ENCODE peak calls at places on chromosomes 1 and 21, in ten cellular contexts. One of them, this sample, is unnamed.

GRCh38 chr1:202104073-202104472 is 18.6 kb upstream of the GPR37L1 start:
- DNase-seq in left lobe of liver: no peak
- DNase-seq in PC-9: no peak
- DNase-seq in fibroblast of gingiva: no peak
- DNase-seq in GM13977: no peak
- DNase-seq in stimulated activated CD4-positive, alpha-beta T cell treated with anti-CD3 and anti-CD28 coated beads, Interleukin-4, amount 100 ng/mL, for 48 hours: no peak
- DNase-seq in T-helper 2 cell: no peak
- DNase-seq in ELR: no peak
- DNase-seq in glutamatergic neuron: no peak
- DNase-seq in mesendoderm: no peak
- DNase-seq in this sample: no peak

GRCh38 chr1:174049514-174049913 is 27.4 kb upstream of the RC3H1 start:
- DNase-seq in left lobe of liver: no peak
- DNase-seq in PC-9: no peak
- DNase-seq in fibroblast of gingiva: no peak
- DNase-seq in GM13977: no peak
- DNase-seq in stimulated activated CD4-positive, alpha-beta T cell treated with anti-CD3 and anti-CD28 coated beads, Interleukin-4, amount 100 ng/mL, for 48 hours: no peak
- DNase-seq in T-helper 2 cell: no peak
- DNase-seq in ELR: no peak
- DNase-seq in glutamatergic neuron: no peak
- DNase-seq in mesendoderm: no peak
- DNase-seq in this sample: no peak

GRCh38 chr1:10866314-10867091 is 70.1 kb upstream of the CASZ1 start:
- DNase-seq in left lobe of liver: no peak
- DNase-seq in PC-9: no peak
- DNase-seq in fibroblast of gingiva: no peak
- DNase-seq in GM13977: peak
- DNase-seq in stimulated activated CD4-positive, alpha-beta T cell treated with anti-CD3 and anti-CD28 coated beads, Interleukin-4, amount 100 ng/mL, for 48 hours: no peak
- DNase-seq in T-helper 2 cell: no peak
- DNase-seq in ELR: peak
- DNase-seq in glutamatergic neuron: peak
- DNase-seq in mesendoderm: peak
- DNase-seq in this sample: no peak

GRCh38 chr1:114345930-114346479 is 165.0 kb downstream of the TRIM33 start:
- DNase-seq in left lobe of liver: peak
- DNase-seq in PC-9: no peak
- DNase-seq in fibroblast of gingiva: no peak
- DNase-seq in GM13977: peak
- DNase-seq in stimulated activated CD4-positive, alpha-beta T cell treated with anti-CD3 and anti-CD28 coated beads, Interleukin-4, amount 100 ng/mL, for 48 hours: no peak
- DNase-seq in T-helper 2 cell: no peak
- DNase-seq in ELR: no peak
- DNase-seq in glutamatergic neuron: peak
- DNase-seq in mesendoderm: peak
- DNase-seq in this sample: peak

GRCh38 chr1:22349302-22350043 is 102.2 kb upstream of the ZBTB40 start:
- DNase-seq in left lobe of liver: peak
- DNase-seq in PC-9: no peak
- DNase-seq in fibroblast of gingiva: no peak
- DNase-seq in GM13977: no peak
- DNase-seq in stimulated activated CD4-positive, alpha-beta T cell treated with anti-CD3 and anti-CD28 coated beads, Interleukin-4, amount 100 ng/mL, for 48 hours: no peak
- DNase-seq in T-helper 2 cell: no peak
- DNase-seq in ELR: no peak
- DNase-seq in glutamatergic neuron: no peak
- DNase-seq in mesendoderm: no peak
- DNase-seq in this sample: no peak

GRCh38 chr1:153611024-153611352 is 1.9 kb downstream of the S100A16 start:
- DNase-seq in left lobe of liver: no peak
- DNase-seq in PC-9: peak
- DNase-seq in fibroblast of gingiva: no peak
- DNase-seq in GM13977: no peak
- DNase-seq in stimulated activated CD4-positive, alpha-beta T cell treated with anti-CD3 and anti-CD28 coated beads, Interleukin-4, amount 100 ng/mL, for 48 hours: no peak
- DNase-seq in T-helper 2 cell: no peak
- DNase-seq in ELR: peak
- DNase-seq in glutamatergic neuron: no peak
- DNase-seq in mesendoderm: no peak
- DNase-seq in this sample: no peak

GRCh38 chr1:41898191-41898713 is 20.5 kb downstream of the HIVEP3 start:
- DNase-seq in left lobe of liver: no peak
- DNase-seq in PC-9: no peak
- DNase-seq in fibroblast of gingiva: no peak
- DNase-seq in GM13977: no peak
- DNase-seq in stimulated activated CD4-positive, alpha-beta T cell treated with anti-CD3 and anti-CD28 coated beads, Interleukin-4, amount 100 ng/mL, for 48 hours: peak
- DNase-seq in T-helper 2 cell: peak
- DNase-seq in ELR: peak
- DNase-seq in glutamatergic neuron: no peak
- DNase-seq in mesendoderm: peak
- DNase-seq in this sample: no peak

GRCh38 chr21:41678016-41678935 is 88.6 kb downstream of the RIPK4 start:
- DNase-seq in left lobe of liver: no peak
- DNase-seq in PC-9: peak
- DNase-seq in fibroblast of gingiva: no peak
- DNase-seq in GM13977: no peak
- DNase-seq in stimulated activated CD4-positive, alpha-beta T cell treated with anti-CD3 and anti-CD28 coated beads, Interleukin-4, amount 100 ng/mL, for 48 hours: no peak
- DNase-seq in T-helper 2 cell: no peak
- DNase-seq in ELR: peak
- DNase-seq in glutamatergic neuron: no peak
- DNase-seq in mesendoderm: peak
- DNase-seq in this sample: peak

GRCh38 chr1:214122110-214122509 is 134.3 kb downstream of the PROX1 start:
- DNase-seq in left lobe of liver: no peak
- DNase-seq in PC-9: no peak
- DNase-seq in fibroblast of gingiva: no peak
- DNase-seq in GM13977: no peak
- DNase-seq in stimulated activated CD4-positive, alpha-beta T cell treated with anti-CD3 and anti-CD28 coated beads, Interleukin-4, amount 100 ng/mL, for 48 hours: no peak
- DNase-seq in T-helper 2 cell: no peak
- DNase-seq in ELR: no peak
- DNase-seq in glutamatergic neuron: no peak
- DNase-seq in mesendoderm: no peak
- DNase-seq in this sample: no peak

GRCh38 chr1:110606784-110607662 is 865 bp upstream of the KCNA2 start:
- DNase-seq in left lobe of liver: no peak
- DNase-seq in PC-9: no peak
- DNase-seq in fibroblast of gingiva: no peak
- DNase-seq in GM13977: peak
- DNase-seq in stimulated activated CD4-positive, alpha-beta T cell treated with anti-CD3 and anti-CD28 coated beads, Interleukin-4, amount 100 ng/mL, for 48 hours: no peak
- DNase-seq in T-helper 2 cell: no peak
- DNase-seq in ELR: no peak
- DNase-seq in glutamatergic neuron: peak
- DNase-seq in mesendoderm: peak
- DNase-seq in this sample: peak

GRCh38 chr1:9538669-9539164 is 548 bp upstream of the SLC25A33 start:
- DNase-seq in left lobe of liver: no peak
- DNase-seq in PC-9: no peak
- DNase-seq in fibroblast of gingiva: no peak
- DNase-seq in GM13977: no peak
- DNase-seq in stimulated activated CD4-positive, alpha-beta T cell treated with anti-CD3 and anti-CD28 coated beads, Interleukin-4, amount 100 ng/mL, for 48 hours: no peak
- DNase-seq in T-helper 2 cell: no peak
- DNase-seq in ELR: no peak
- DNase-seq in glutamatergic neuron: no peak
- DNase-seq in mesendoderm: no peak
- DNase-seq in this sample: peak

GRCh38 chr1:153612111-153612754 is 704 bp downstream of the S100A16 start:
- DNase-seq in left lobe of liver: no peak
- DNase-seq in PC-9: no peak
- DNase-seq in fibroblast of gingiva: no peak
- DNase-seq in GM13977: no peak
- DNase-seq in stimulated activated CD4-positive, alpha-beta T cell treated with anti-CD3 and anti-CD28 coated beads, Interleukin-4, amount 100 ng/mL, for 48 hours: no peak
- DNase-seq in T-helper 2 cell: no peak
- DNase-seq in ELR: peak
- DNase-seq in glutamatergic neuron: no peak
- DNase-seq in mesendoderm: no peak
- DNase-seq in this sample: no peak

GRCh38 chr1:54200519-54200997 is 591 bp downstream of the MRPL37 start:
- DNase-seq in left lobe of liver: no peak
- DNase-seq in PC-9: no peak
- DNase-seq in fibroblast of gingiva: no peak
- DNase-seq in GM13977: peak
- DNase-seq in stimulated activated CD4-positive, alpha-beta T cell treated with anti-CD3 and anti-CD28 coated beads, Interleukin-4, amount 100 ng/mL, for 48 hours: peak
- DNase-seq in T-helper 2 cell: no peak
- DNase-seq in ELR: peak
- DNase-seq in glutamatergic neuron: peak
- DNase-seq in mesendoderm: no peak
- DNase-seq in this sample: no peak

GRCh38 chr1:67724928-67725560 is 40.0 kb downstream of the GADD45A start:
- DNase-seq in left lobe of liver: no peak
- DNase-seq in PC-9: peak
- DNase-seq in fibroblast of gingiva: peak
- DNase-seq in GM13977: no peak
- DNase-seq in stimulated activated CD4-positive, alpha-beta T cell treated with anti-CD3 and anti-CD28 coated beads, Interleukin-4, amount 100 ng/mL, for 48 hours: no peak
- DNase-seq in T-helper 2 cell: no peak
- DNase-seq in ELR: peak
- DNase-seq in glutamatergic neuron: no peak
- DNase-seq in mesendoderm: no peak
- DNase-seq in this sample: peak

GRCh38 chr1:58848818-58849411 is 65.1 kb upstream of the JUN start:
- DNase-seq in left lobe of liver: no peak
- DNase-seq in PC-9: peak
- DNase-seq in fibroblast of gingiva: peak
- DNase-seq in GM13977: no peak
- DNase-seq in stimulated activated CD4-positive, alpha-beta T cell treated with anti-CD3 and anti-CD28 coated beads, Interleukin-4, amount 100 ng/mL, for 48 hours: no peak
- DNase-seq in T-helper 2 cell: no peak
- DNase-seq in ELR: peak
- DNase-seq in glutamatergic neuron: no peak
- DNase-seq in mesendoderm: peak
- DNase-seq in this sample: peak

GRCh38 chr1:4395158-4395557 is 259.3 kb upstream of the AJAP1 start:
- DNase-seq in left lobe of liver: no peak
- DNase-seq in PC-9: no peak
- DNase-seq in fibroblast of gingiva: no peak
- DNase-seq in GM13977: no peak
- DNase-seq in stimulated activated CD4-positive, alpha-beta T cell treated with anti-CD3 and anti-CD28 coated beads, Interleukin-4, amount 100 ng/mL, for 48 hours: no peak
- DNase-seq in T-helper 2 cell: no peak
- DNase-seq in ELR: peak
- DNase-seq in glutamatergic neuron: no peak
- DNase-seq in mesendoderm: no peak
- DNase-seq in this sample: no peak

GRCh38 chr1:228236744-228237143 is 28.9 kb downstream of the OBSCN start:
- DNase-seq in left lobe of liver: no peak
- DNase-seq in PC-9: peak
- DNase-seq in fibroblast of gingiva: peak
- DNase-seq in GM13977: no peak
- DNase-seq in stimulated activated CD4-positive, alpha-beta T cell treated with anti-CD3 and anti-CD28 coated beads, Interleukin-4, amount 100 ng/mL, for 48 hours: peak
- DNase-seq in T-helper 2 cell: no peak
- DNase-seq in ELR: peak
- DNase-seq in glutamatergic neuron: no peak
- DNase-seq in mesendoderm: peak
- DNase-seq in this sample: peak

GRCh38 chr21:34091032-34091431 is 17.7 kb downstream of the MRPS6 start:
- DNase-seq in left lobe of liver: no peak
- DNase-seq in PC-9: no peak
- DNase-seq in fibroblast of gingiva: no peak
- DNase-seq in GM13977: no peak
- DNase-seq in stimulated activated CD4-positive, alpha-beta T cell treated with anti-CD3 and anti-CD28 coated beads, Interleukin-4, amount 100 ng/mL, for 48 hours: no peak
- DNase-seq in T-helper 2 cell: no peak
- DNase-seq in ELR: no peak
- DNase-seq in glutamatergic neuron: no peak
- DNase-seq in mesendoderm: no peak
- DNase-seq in this sample: no peak

GRCh38 chr1:210584439-210585113 is 255.9 kb downstream of the HHAT start:
- DNase-seq in left lobe of liver: peak
- DNase-seq in PC-9: peak
- DNase-seq in fibroblast of gingiva: peak
- DNase-seq in GM13977: peak
- DNase-seq in stimulated activated CD4-positive, alpha-beta T cell treated with anti-CD3 and anti-CD28 coated beads, Interleukin-4, amount 100 ng/mL, for 48 hours: peak
- DNase-seq in T-helper 2 cell: peak
- DNase-seq in ELR: peak
- DNase-seq in glutamatergic neuron: peak
- DNase-seq in mesendoderm: peak
- DNase-seq in this sample: peak

GRCh38 chr1:6185635-6186382 is 5.7 kb upstream of the CHD5 start:
- DNase-seq in left lobe of liver: no peak
- DNase-seq in PC-9: no peak
- DNase-seq in fibroblast of gingiva: no peak
- DNase-seq in GM13977: no peak
- DNase-seq in stimulated activated CD4-positive, alpha-beta T cell treated with anti-CD3 and anti-CD28 coated beads, Interleukin-4, amount 100 ng/mL, for 48 hours: no peak
- DNase-seq in T-helper 2 cell: no peak
- DNase-seq in ELR: peak
- DNase-seq in glutamatergic neuron: no peak
- DNase-seq in mesendoderm: peak
- DNase-seq in this sample: no peak

GRCh38 chr1:16013908-16014258 is 4.0 kb downstream of the HSPB7 start:
- DNase-seq in left lobe of liver: no peak
- DNase-seq in PC-9: no peak
- DNase-seq in fibroblast of gingiva: no peak
- DNase-seq in GM13977: no peak
- DNase-seq in stimulated activated CD4-positive, alpha-beta T cell treated with anti-CD3 and anti-CD28 coated beads, Interleukin-4, amount 100 ng/mL, for 48 hours: no peak
- DNase-seq in T-helper 2 cell: no peak
- DNase-seq in ELR: no peak
- DNase-seq in glutamatergic neuron: no peak
- DNase-seq in mesendoderm: no peak
- DNase-seq in this sample: no peak